ENCODE peak calls at places on chromosomes 11 and 22, in five cellular contexts. B is effector memory CD8-positive, alpha-beta T cell; O is T47D; V is epithelial cell of esophagus; A is activated CD4-positive, alpha-beta T cell treated with anti-CD3 and anti-CD28 coated beads for 36 hours. J is an unnamed sample.

GRCh38 chr11:108927791-108928545 is 263.1 kb downstream of the DDX10 start:
- DNase-seq in A (no peak), O (no peak), V (no peak), B (no peak), J (no peak)

GRCh38 chr11:123475478-123475877 is 45.4 kb downstream of the GRAMD1B start:
- DNase-seq in A (no peak), V (peak; percentile 22), B (no peak), O (no peak), J (no peak)

GRCh38 chr11:78986305-78986704 is 411.6 kb upstream of the NARS2 start:
- DNase-seq in V (no peak), O (no peak), B (no peak), A (no peak), J (no peak)

GRCh38 chr11:8871283-8871775 is 39.7 kb upstream of the AKIP1 start:
- DNase-seq in V (peak; percentile 58), O (peak; percentile 45), A (no peak), B (no peak), J (no peak)

GRCh38 chr11:6650980-6651379 is 4.6 kb downstream of the DCHS1 start:
- DNase-seq in B (no peak), A (peak; percentile 60), V (peak; percentile 5), O (no peak), J (no peak)

GRCh38 chr11:2762451-2762850 is 62.7 kb upstream of the KCNQ1OT1 start:
- DNase-seq in B (no peak), V (no peak), O (no peak), A (peak; percentile 2), J (no peak)

GRCh38 chr11:77669848-77670511 is 32.4 kb upstream of the CLNS1A start:
- DNase-seq in A (no peak), B (no peak), O (no peak), V (peak; percentile 14), J (no peak)

GRCh38 chr11:100632970-100633452 is 54.1 kb upstream of the ARHGAP42 start:
- DNase-seq in A (no peak), B (no peak), O (no peak), V (no peak), J (no peak)

GRCh38 chr22:38467904-38468760 is at the start of gene KDELR3:
- DNase-seq in A (peak; percentile 82), O (peak; percentile 63), V (peak; percentile 82), B (peak; percentile 22), J (no peak)

GRCh38 chr11:11910541-11910940 is 68.8 kb downstream of the USP47 start:
- DNase-seq in A (no peak), O (no peak), V (no peak), B (no peak), J (no peak)

GRCh38 chr11:99773646-99774045 is 752.9 kb downstream of the CNTN5 start:
- DNase-seq in B (no peak), V (no peak), A (no peak), O (no peak), J (no peak)

GRCh38 chr22:50526849-50527801 is 1.7 kb upstream of the SCO2 start:
- DNase-seq in V (peak; percentile 55), B (no peak), A (peak; percentile 71), O (peak; percentile 56), J (peak; percentile 84)

GRCh38 chr11:79229047-79229446 is 211.8 kb downstream of the TENM4 start:
- DNase-seq in B (no peak), A (no peak), V (peak; percentile 67), O (no peak), J (no peak)

GRCh38 chr22:31933816-31934482 is 10.4 kb upstream of the YWHAH start:
- DNase-seq in V (no peak), O (no peak), B (no peak), A (no peak), J (no peak)

GRCh38 chr11:43268161-43268560 is 43.6 kb upstream of the API5 start:
- DNase-seq in A (no peak), V (no peak), O (no peak), B (no peak), J (no peak)